ENCODE peak calls at places on chromosomes 1 and 21, in eight cellular contexts. K is breast epithelium, A is stomach, I is ovary, B is vagina, Q is spleen, F is adrenal gland, N is right lobe of liver. C is an unnamed sample.
A peak's percentile ranks its signal among the peaks of the same experiment; 100 is the strongest.

GRCh38 chr21:29030909-29031308 is 6.4 kb downstream of the USP16 start:
- DNase-seq in B (no peak), I (no peak), K (no peak), A (no peak), F (no peak), Q (no peak), N (no peak), C (no peak)

GRCh38 chr1:57623791-57624538 is 200.1 kb upstream of the DAB1 start:
- DNase-seq in A (no peak), I (no peak), B (no peak), Q (no peak), F (no peak), K (no peak), N (no peak), C (no peak)

GRCh38 chr21:39173999-39174398 is 9.3 kb downstream of the PSMG1 start:
- DNase-seq in N (no peak), Q (no peak), F (no peak), B (no peak), I (no peak), A (no peak), K (no peak), C (no peak)

GRCh38 chr1:67285780-67286488 is 21.7 kb upstream of the IL12RB2 start:
- DNase-seq in Q (no peak), I (no peak), A (no peak), B (no peak), F (no peak), N (no peak), K (no peak), C (no peak)

GRCh38 chr1:178768423-178768822 is 43.4 kb downstream of the RALGPS2 start:
- DNase-seq in I (no peak), Q (no peak), N (no peak), K (no peak), F (no peak), A (no peak), B (no peak), C (no peak)

GRCh38 chr1:203146537-203146936 is 19.0 kb downstream of the ADORA1 start:
- DNase-seq in Q (no peak), I (no peak), N (no peak), K (no peak), A (no peak), F (no peak), B (no peak), C (no peak)

GRCh38 chr1:200118779-200119505 is 91.4 kb downstream of the NR5A2 start:
- DNase-seq in F (no peak), K (no peak), B (no peak), A (no peak), N (no peak), Q (no peak), I (no peak), C (no peak)

GRCh38 chr1:112722601-112723510 is 7.7 kb upstream of the PPM1J start:
- DNase-seq in A (no peak), K (no peak), B (no peak), F (no peak), N (no peak), I (peak; percentile 44), Q (no peak), C (peak; percentile 56)

GRCh38 chr1:217090073-217090911 is 367.1 kb upstream of the ESRRG start:
- DNase-seq in B (no peak), I (no peak), K (no peak), N (no peak), Q (no peak), F (peak; percentile 25), A (no peak), C (no peak)

GRCh38 chr1:218942421-218942820 is 231.3 kb upstream of the LYPLAL1 start:
- DNase-seq in F (peak; percentile 19), B (no peak), Q (no peak), N (no peak), I (no peak), A (no peak), K (no peak), C (no peak)

GRCh38 chr1:41365772-41366427 is 4.7 kb downstream of the FOXO6 start:
- DNase-seq in F (no peak), N (no peak), A (peak; percentile 56), B (no peak), I (no peak), K (peak; percentile 62), Q (no peak), C (no peak)

GRCh38 chr1:245461681-245462080 is 306.9 kb downstream of the KIF26B start:
- DNase-seq in F (no peak), K (no peak), B (no peak), A (no peak), N (no peak), I (no peak), Q (no peak), C (no peak)

GRCh38 chr1:88404582-88404981 is 279.5 kb upstream of the PKN2 start:
- DNase-seq in F (no peak), I (no peak), Q (no peak), N (no peak), A (no peak), K (no peak), B (no peak), C (no peak)

GRCh38 chr1:236870721-236871120 is 75.6 kb downstream of the MTR start:
- DNase-seq in I (no peak), F (no peak), K (no peak), A (no peak), N (no peak), B (no peak), Q (no peak), C (no peak)

GRCh38 chr1:2290171-2290578 is 62.1 kb downstream of the SKI start:
- DNase-seq in I (no peak), A (no peak), Q (no peak), B (no peak), F (no peak), K (no peak), N (no peak), C (no peak)

GRCh38 chr21:15809065-15809464 is 79.3 kb downstream of the USP25 start:
- DNase-seq in N (no peak), F (no peak), A (no peak), I (no peak), Q (no peak), K (no peak), B (no peak), C (no peak)

GRCh38 chr1:10538608-10539355 is 64.0 kb downstream of the PEX14 start:
- DNase-seq in I (no peak), Q (no peak), F (no peak), A (no peak), N (no peak), B (no peak), K (no peak), C (no peak)

GRCh38 chr1:10539411-10540043 is 64.8 kb downstream of the PEX14 start:
- DNase-seq in Q (no peak), A (no peak), N (no peak), I (no peak), B (no peak), K (no peak), F (peak; percentile 72), C (no peak)

GRCh38 chr1:10537082-10537766 is 62.5 kb downstream of the PEX14 start:
- DNase-seq in F (no peak), N (no peak), A (no peak), I (no peak), K (no peak), Q (no peak), B (no peak), C (no peak)

GRCh38 chr1:10541286-10541685 is 66.5 kb downstream of the PEX14 start:
- DNase-seq in B (no peak), N (no peak), K (no peak), Q (no peak), F (no peak), A (no peak), I (no peak), C (no peak)

GRCh38 chr1:10540277-10541005 is 65.7 kb downstream of the PEX14 start:
- DNase-seq in A (no peak), Q (no peak), K (no peak), B (no peak), N (no peak), I (no peak), F (peak; percentile 71), C (peak; percentile 65)
- H3K27ac ChIP-seq in A (no peak overlapping the region), Q (no peak overlapping the region), K (peak overlapping the region; percentile 43), B (no peak overlapping the region), N (no peak overlapping the region), I (no peak overlapping the region), F (peak overlapping the region; percentile 72), C (peak overlapping the region; percentile 63)

GRCh38 chr1:65224681-65225091 is 76.7 kb downstream of the AK4 start:
- DNase-seq in Q (no peak), K (no peak), A (no peak), F (no peak), B (no peak), N (no peak), I (no peak), C (no peak)
- TF ChIP-seq POLR2A in Q (no peak), K (no peak), A (no peak), F (no peak), B (no peak), N (no peak), I (no peak), C (no peak)

GRCh38 chr1:36124404-36125128 is 456 bp downstream of the COL8A2 start:
- DNase-seq in F (no peak), I (no peak), Q (no peak), B (no peak), N (no peak), A (no peak), K (no peak), C (no peak)
- H3K27ac ChIP-seq in F (no peak overlapping the region), I (no peak overlapping the region), Q (no peak overlapping the region), B (peak overlapping the region; percentile 48), N (no peak overlapping the region), A (no peak overlapping the region), K (peak overlapping the region; percentile 77), C (peak overlapping the region; percentile 41)

GRCh38 chr1:24850353-24850905 is 79.6 kb downstream of the RUNX3 start:
- DNase-seq in B (no peak), Q (no peak), F (no peak), I (no peak), A (no peak), K (no peak), N (no peak), C (no peak)

GRCh38 chr1:24853656-24854055 is 76.4 kb downstream of the RUNX3 start:
- DNase-seq in B (no peak), Q (no peak), N (no peak), A (no peak), I (no peak), F (no peak), K (no peak), C (no peak)

GRCh38 chr1:24849653-24850295 is 80.3 kb downstream of the RUNX3 start:
- DNase-seq in K (no peak), I (no peak), Q (no peak), B (no peak), F (no peak), A (peak; percentile 25), N (no peak), C (no peak)

DNA sequence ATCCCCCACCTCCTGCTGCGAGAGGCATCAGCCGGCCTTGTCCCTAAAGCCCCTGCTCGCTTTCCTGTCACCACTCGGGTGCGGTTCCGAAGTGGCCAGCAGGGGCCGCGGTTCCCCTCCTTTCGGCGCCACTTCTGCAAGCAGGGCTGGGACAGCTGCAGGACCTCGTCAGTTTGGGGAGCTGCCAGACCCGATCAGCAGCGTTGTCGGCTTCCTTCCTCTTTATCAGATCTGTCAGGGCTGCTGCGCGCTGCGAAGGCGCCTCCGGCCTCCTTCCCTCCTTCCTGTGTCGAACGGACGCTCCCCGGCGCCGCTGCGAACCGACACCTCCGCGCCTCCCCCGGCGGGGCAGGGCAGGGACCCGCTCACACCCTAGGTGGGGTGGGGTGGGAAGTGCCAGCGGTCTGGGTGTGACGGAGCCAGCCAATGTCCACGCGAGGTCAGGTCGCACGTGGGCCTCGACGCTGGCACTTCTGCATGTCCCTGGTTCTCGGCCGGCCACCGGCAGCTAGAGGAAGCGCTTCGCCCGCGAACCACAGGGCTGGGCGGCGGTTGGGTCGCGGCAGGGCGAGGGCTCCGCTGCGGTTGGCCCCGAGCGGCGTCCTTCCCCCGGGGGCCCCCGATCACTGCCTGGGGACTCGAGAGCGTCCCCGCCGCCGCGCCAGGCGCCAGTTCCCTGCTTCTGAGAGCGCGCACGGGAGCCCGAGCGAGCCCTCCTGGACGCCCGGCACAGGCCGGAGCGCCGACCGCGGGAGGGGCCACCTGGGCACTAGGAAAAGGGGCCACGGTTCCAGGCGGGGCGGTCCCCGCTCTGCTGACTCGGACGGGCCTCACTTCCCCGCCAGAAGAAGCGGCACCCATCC is 81.8 kb downstream of the RUNX3 start:
- DNase-seq in N (peak; percentile 95), Q (peak; percentile 98), K (peak; percentile 85), A (peak; percentile 94), F (peak; percentile 95), B (no peak), I (peak; percentile 85), C (peak; percentile 90)
- TF ChIP-seq POLR2A in N (peak; percentile 23), Q (no peak), K (no peak), A (no peak), F (no peak), B (no peak), I (no peak), C (peak; percentile 24)